ENCODE peak calls at places on chromosomes 1 and 21, in four cellular contexts. W, K, Y and A are unnamed samples.

GRCh38 chr1:112715264-112716053 is at the start of gene PPM1J:
- DNase-seq in W (peak; percentile 94), K (peak; percentile 97), Y (peak; percentile 99), A (peak; percentile 97)

GRCh38 chr21:29299046-29299905 is 554 bp downstream of the BACH1 start:
- DNase-seq in W (peak; percentile 49), K (peak; percentile 72), Y (no peak), A (peak; percentile 73)

GRCh38 chr1:222995230-222995580 is 147.8 kb downstream of the TLR5 start:
- DNase-seq in W (no peak), K (no peak), Y (peak; percentile 33), A (no peak)

GRCh38 chr1:179938752-179939151 is 15.9 kb upstream of the CEP350 start:
- DNase-seq in W (no peak), K (no peak), Y (no peak), A (no peak)

GRCh38 chr1:172450524-172450885 is 6.6 kb upstream of the PIGC start:
- DNase-seq in W (no peak), K (no peak), Y (no peak), A (no peak)

GRCh38 chr1:25675729-25676476 is 59.3 kb downstream of the MAN1C1 start:
- DNase-seq in W (no peak), K (no peak), Y (no peak), A (no peak)

GRCh38 chr1:159187647-159188374 is 16.4 kb downstream of the CADM3 start:
- DNase-seq in W (no peak), K (no peak), Y (no peak), A (peak; percentile 38)

GRCh38 chr1:162502928-162503327 is 5.3 kb downstream of the UHMK1 start:
- DNase-seq in W (no peak), K (no peak), Y (no peak), A (no peak)

GRCh38 chr1:214548988-214549387 is 2.4 kb downstream of the PTPN14 start:
- DNase-seq in W (no peak), K (no peak), Y (no peak), A (no peak)

GRCh38 chr1:3498246-3498930 is 43.9 kb downstream of the ARHGEF16 start:
- DNase-seq in W (no peak), K (no peak), Y (no peak), A (no peak)

GRCh38 chr1:239155466-239155865 is 230.9 kb upstream of the CHRM3 start:
- DNase-seq in W (no peak), K (no peak), Y (no peak), A (no peak)